ENCODE peak calls at places on chromosome 18, in four cellular contexts. One of them, this sample, is unnamed.

GRCh38 chr18:8726281-8726680 is 20.9 kb downstream of the MTCL1 start:
- DNase-seq in transverse colon: no peak
- DNase-seq in aorta: no peak
- DNase-seq in endodermal cell: no peak
- DNase-seq in this sample: no peak

GRCh38 chr18:63817441-63818051 is 42.3 kb downstream of the SERPINB7 start:
- DNase-seq in transverse colon: no peak
- DNase-seq in aorta: no peak
- DNase-seq in endodermal cell: no peak
- DNase-seq in this sample: no peak

GRCh38 chr18:3554091-3554601 is 104.2 kb downstream of the TGIF1 start:
- DNase-seq in transverse colon: no peak
- DNase-seq in aorta: no peak
- DNase-seq in endodermal cell: peak
- DNase-seq in this sample: no peak

GRCh38 chr18:67525328-67526110 is 9.0 kb upstream of the DSEL start:
- DNase-seq in transverse colon: peak
- DNase-seq in aorta: peak
- DNase-seq in endodermal cell: peak
- DNase-seq in this sample: no peak

GRCh38 chr18:53261241-53261640 is 921.2 kb downstream of the DCC start:
- DNase-seq in transverse colon: no peak
- DNase-seq in aorta: no peak
- DNase-seq in endodermal cell: no peak
- DNase-seq in this sample: no peak

GRCh38 chr18:39761273-39761672 is 2193.8 kb upstream of the PIK3C3 start:
- DNase-seq in transverse colon: no peak
- DNase-seq in aorta: no peak
- DNase-seq in endodermal cell: no peak
- DNase-seq in this sample: no peak

GRCh38 chr18:33901894-33902512 is 322.7 kb downstream of the NOL4 start:
- DNase-seq in transverse colon: no peak
- DNase-seq in aorta: no peak
- DNase-seq in endodermal cell: no peak
- DNase-seq in this sample: no peak

GRCh38 chr18:34767601-34768027 is 57.5 kb downstream of the DTNA start:
- DNase-seq in transverse colon: no peak
- DNase-seq in aorta: no peak
- DNase-seq in endodermal cell: no peak
- DNase-seq in this sample: no peak

GRCh38 chr18:3451989-3452749 is 2.2 kb downstream of the TGIF1 start:
- DNase-seq in transverse colon: peak
- DNase-seq in aorta: peak
- DNase-seq in endodermal cell: peak
- DNase-seq in this sample: peak

GRCh38 chr18:50977037-50977760 is 9.4 kb downstream of the ELAC1 start:
- DNase-seq in transverse colon: no peak
- DNase-seq in aorta: no peak
- DNase-seq in endodermal cell: no peak
- DNase-seq in this sample: no peak

GRCh38 chr18:69720422-69720821 is 227.3 kb downstream of the CD226 start:
- DNase-seq in transverse colon: no peak
- DNase-seq in aorta: no peak
- DNase-seq in endodermal cell: no peak
- DNase-seq in this sample: no peak

GRCh38 chr18:69727912-69728572 is 219.6 kb downstream of the CD226 start:
- DNase-seq in transverse colon: no peak
- DNase-seq in aorta: no peak
- DNase-seq in endodermal cell: no peak
- DNase-seq in this sample: no peak

GRCh38 chr18:69725855-69726508 is 221.7 kb downstream of the CD226 start:
- DNase-seq in transverse colon: no peak
- DNase-seq in aorta: no peak
- DNase-seq in endodermal cell: no peak
- DNase-seq in this sample: no peak

GRCh38 chr18:69723434-69723833 is 224.2 kb downstream of the CD226 start:
- DNase-seq in transverse colon: no peak
- DNase-seq in aorta: no peak
- DNase-seq in endodermal cell: no peak
- DNase-seq in this sample: no peak

GRCh38 chr18:69725009-69725408 is 222.7 kb downstream of the CD226 start:
- DNase-seq in transverse colon: no peak
- DNase-seq in aorta: peak
- DNase-seq in endodermal cell: no peak
- DNase-seq in this sample: no peak
- H3K4me3 ChIP-seq in transverse colon: no peak
- H3K4me3 ChIP-seq in aorta: no peak
- H3K4me3 ChIP-seq in endodermal cell: no peak
- H3K4me3 ChIP-seq in this sample: no peak

DNA sequence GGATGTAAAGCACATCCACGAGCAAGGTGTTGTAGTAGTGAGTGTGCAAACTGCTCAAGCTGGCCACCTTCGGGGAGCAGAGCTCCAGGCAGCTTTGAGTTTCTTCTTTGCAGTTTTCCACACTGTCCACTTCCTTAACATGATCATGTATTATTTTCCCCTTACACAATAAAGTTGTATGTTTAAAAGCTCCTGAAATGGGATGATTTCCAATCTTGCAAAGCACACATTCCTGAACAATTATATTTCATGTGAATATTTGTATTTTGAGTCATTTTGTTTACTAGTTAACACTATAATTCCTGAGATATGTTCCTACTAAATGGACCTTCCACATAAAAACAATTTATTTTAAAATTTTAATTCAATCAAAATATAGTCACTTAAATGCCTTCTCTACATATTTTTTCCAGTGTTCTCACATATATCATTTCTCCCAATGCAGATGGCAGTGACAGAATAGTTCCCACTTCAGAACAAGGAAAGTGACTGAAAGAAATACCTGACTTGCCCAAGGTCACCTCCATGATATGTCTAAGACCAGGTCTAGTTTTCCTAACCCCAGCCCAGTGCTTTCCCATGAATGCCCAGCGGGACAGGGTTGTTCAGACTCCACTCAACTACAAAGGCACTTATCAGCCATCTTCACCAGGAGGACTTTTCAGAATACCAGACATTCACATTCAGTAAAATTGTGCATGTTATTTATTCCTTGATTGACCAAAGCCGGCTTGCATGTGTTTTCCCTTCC is 5.5 kb downstream of the CYB5A start:
- DNase-seq in transverse colon: no peak
- DNase-seq in aorta: no peak
- DNase-seq in endodermal cell: no peak
- DNase-seq in this sample: no peak
- H3K4me3 ChIP-seq in transverse colon: no peak
- H3K4me3 ChIP-seq in aorta: no peak
- H3K4me3 ChIP-seq in endodermal cell: no peak
- H3K4me3 ChIP-seq in this sample: no peak

GRCh38 chr18:55300469-55301195 is 287.4 kb downstream of the TCF4 start:
- DNase-seq in transverse colon: no peak
- DNase-seq in aorta: no peak
- DNase-seq in endodermal cell: no peak
- DNase-seq in this sample: peak

GRCh38 chr18:55301196-55301540 is 286.8 kb downstream of the TCF4 start:
- DNase-seq in transverse colon: no peak
- DNase-seq in aorta: no peak
- DNase-seq in endodermal cell: no peak
- DNase-seq in this sample: no peak

GRCh38 chr18:55306338-55306737 is 281.7 kb downstream of the TCF4 start:
- DNase-seq in transverse colon: no peak
- DNase-seq in aorta: no peak
- DNase-seq in endodermal cell: no peak
- DNase-seq in this sample: no peak

GRCh38 chr18:55302337-55302833 is 285.6 kb downstream of the TCF4 start:
- DNase-seq in transverse colon: no peak
- DNase-seq in aorta: no peak
- DNase-seq in endodermal cell: peak
- DNase-seq in this sample: peak

DNA sequence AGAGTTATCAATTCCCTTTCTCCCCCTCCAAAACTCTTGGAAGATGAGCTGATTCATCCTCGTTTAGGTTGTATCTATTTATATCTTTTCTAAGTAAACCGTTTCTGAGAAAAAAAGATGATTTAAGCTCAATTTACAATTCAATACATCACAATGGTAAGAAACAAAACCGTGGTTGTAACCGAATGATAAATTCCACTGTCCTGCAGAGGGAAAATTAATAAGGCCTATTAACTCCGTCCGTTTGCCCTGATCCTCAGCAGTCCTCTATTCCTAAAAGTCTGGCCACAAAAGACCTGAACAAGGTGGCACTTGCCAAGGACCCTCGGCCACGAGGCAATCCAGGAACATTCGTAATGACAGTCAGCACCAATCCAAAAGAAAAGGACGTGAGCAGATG is 286.2 kb downstream of the TCF4 start:
- DNase-seq in transverse colon: no peak
- DNase-seq in aorta: no peak
- DNase-seq in endodermal cell: no peak
- DNase-seq in this sample: no peak
- H3K4me3 ChIP-seq in transverse colon: no peak
- H3K4me3 ChIP-seq in aorta: no peak
- H3K4me3 ChIP-seq in endodermal cell: no peak
- H3K4me3 ChIP-seq in this sample: no peak

GRCh38 chr18:78979682-78980278 is at the start of gene SALL3:
- DNase-seq in transverse colon: no peak
- DNase-seq in aorta: no peak
- DNase-seq in endodermal cell: peak
- DNase-seq in this sample: no peak

GRCh38 chr18:78981652-78981955 is 2.0 kb downstream of the SALL3 start:
- DNase-seq in transverse colon: no peak
- DNase-seq in aorta: no peak
- DNase-seq in endodermal cell: no peak
- DNase-seq in this sample: no peak

GRCh38 chr18:78980777-78981651 is 1.4 kb downstream of the SALL3 start:
- DNase-seq in transverse colon: no peak
- DNase-seq in aorta: no peak
- DNase-seq in endodermal cell: peak
- DNase-seq in this sample: peak

GRCh38 chr18:78979058-78979680 is 449 bp upstream of the SALL3 start:
- DNase-seq in transverse colon: no peak
- DNase-seq in aorta: no peak
- DNase-seq in endodermal cell: peak
- DNase-seq in this sample: peak

GRCh38 chr18:78980279-78980771 is 707 bp downstream of the SALL3 start:
- DNase-seq in transverse colon: no peak
- DNase-seq in aorta: no peak
- DNase-seq in endodermal cell: peak
- DNase-seq in this sample: peak
- H3K4me3 ChIP-seq in transverse colon: no peak
- H3K4me3 ChIP-seq in aorta: no peak
- H3K4me3 ChIP-seq in endodermal cell: peak
- H3K4me3 ChIP-seq in this sample: no peak

GRCh38 chr18:58886864-58887612 is 22.4 kb downstream of the ZNF532 start:
- DNase-seq in transverse colon: no peak
- DNase-seq in aorta: no peak
- DNase-seq in endodermal cell: peak
- DNase-seq in this sample: no peak
- H3K4me3 ChIP-seq in transverse colon: no peak
- H3K4me3 ChIP-seq in aorta: no peak
- H3K4me3 ChIP-seq in endodermal cell: no peak
- H3K4me3 ChIP-seq in this sample: no peak

DNA sequence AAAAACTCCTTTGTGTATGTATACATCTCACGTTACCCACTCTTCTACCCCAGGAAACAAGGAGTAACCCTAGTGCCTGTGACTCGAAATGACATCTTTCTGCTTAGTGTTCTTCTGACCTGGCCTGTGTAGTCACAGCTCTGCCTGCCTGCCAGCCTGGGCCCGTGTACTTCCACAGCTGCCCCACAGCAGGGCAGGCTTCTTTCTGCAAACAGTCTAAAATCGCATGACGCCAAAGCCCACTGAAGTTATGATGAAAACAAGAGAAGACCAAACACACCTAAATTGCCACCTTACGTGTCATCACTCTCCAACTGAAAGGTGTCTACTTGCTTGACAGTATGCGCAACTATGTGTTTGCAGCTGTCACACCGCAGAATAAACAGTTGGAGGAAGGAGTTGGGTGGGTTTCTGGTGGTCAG is 1.5 kb downstream of the GAREM1 start:
- DNase-seq in transverse colon: peak
- DNase-seq in aorta: peak
- DNase-seq in endodermal cell: peak
- DNase-seq in this sample: peak
- H3K4me3 ChIP-seq in transverse colon: peak
- H3K4me3 ChIP-seq in aorta: peak
- H3K4me3 ChIP-seq in endodermal cell: peak
- H3K4me3 ChIP-seq in this sample: peak

GRCh38 chr18:49486959-49487710 is at the start of gene C18orf32:
- DNase-seq in transverse colon: peak
- DNase-seq in aorta: peak
- DNase-seq in endodermal cell: peak
- DNase-seq in this sample: peak

GRCh38 chr18:49490246-49490762 is 3.3 kb upstream of the C18orf32 start:
- DNase-seq in transverse colon: no peak
- DNase-seq in aorta: no peak
- DNase-seq in endodermal cell: no peak
- DNase-seq in this sample: no peak

GRCh38 chr18:49487711-49488310 is 777 bp upstream of the C18orf32 start:
- DNase-seq in transverse colon: no peak
- DNase-seq in aorta: no peak
- DNase-seq in endodermal cell: no peak
- DNase-seq in this sample: no peak

GRCh38 chr18:49483198-49483597 is 3.8 kb downstream of the C18orf32 start:
- DNase-seq in transverse colon: no peak
- DNase-seq in aorta: no peak
- DNase-seq in endodermal cell: no peak
- DNase-seq in this sample: no peak

DNA sequence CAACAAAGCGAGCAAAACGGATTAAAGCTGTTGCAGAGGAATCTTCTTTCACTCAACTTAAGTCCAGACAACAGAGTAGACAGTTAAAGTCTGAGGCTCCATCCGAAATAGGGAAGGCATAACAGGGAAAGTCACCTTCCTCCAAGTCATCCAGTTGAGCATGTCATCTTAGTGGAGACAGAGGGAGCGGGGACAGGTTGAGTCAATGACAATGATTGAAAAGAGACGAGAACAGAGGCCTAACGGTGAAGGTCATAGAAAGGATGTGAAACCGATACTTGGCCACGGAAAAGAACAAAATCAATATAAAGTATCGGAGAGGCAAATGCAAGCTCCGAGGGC is 446 bp downstream of the C18orf32 start:
- DNase-seq in transverse colon: no peak
- DNase-seq in aorta: no peak
- DNase-seq in endodermal cell: no peak
- DNase-seq in this sample: no peak
- H3K4me3 ChIP-seq in transverse colon: peak
- H3K4me3 ChIP-seq in aorta: peak
- H3K4me3 ChIP-seq in endodermal cell: peak
- H3K4me3 ChIP-seq in this sample: peak

GRCh38 chr18:26802330-26803200 is 62.9 kb downstream of the AQP4 start:
- DNase-seq in transverse colon: no peak
- DNase-seq in aorta: no peak
- DNase-seq in endodermal cell: no peak
- DNase-seq in this sample: no peak
- H3K4me3 ChIP-seq in transverse colon: no peak
- H3K4me3 ChIP-seq in aorta: no peak
- H3K4me3 ChIP-seq in endodermal cell: no peak
- H3K4me3 ChIP-seq in this sample: no peak

GRCh38 chr18:1103567-1103966 is 198.9 kb downstream of the ADCYAP1 start:
- DNase-seq in transverse colon: no peak
- DNase-seq in aorta: no peak
- DNase-seq in endodermal cell: no peak
- DNase-seq in this sample: no peak
- H3K4me3 ChIP-seq in transverse colon: no peak
- H3K4me3 ChIP-seq in aorta: no peak
- H3K4me3 ChIP-seq in endodermal cell: no peak
- H3K4me3 ChIP-seq in this sample: no peak

GRCh38 chr18:21342372-21342771 is 100.3 kb downstream of the GREB1L start:
- DNase-seq in transverse colon: no peak
- DNase-seq in aorta: no peak
- DNase-seq in endodermal cell: peak
- DNase-seq in this sample: no peak
- H3K4me3 ChIP-seq in transverse colon: no peak
- H3K4me3 ChIP-seq in aorta: no peak
- H3K4me3 ChIP-seq in endodermal cell: peak
- H3K4me3 ChIP-seq in this sample: no peak